ENCODE peak calls at places on chromosomes 2 and 18, in six cellular contexts. One of them, this sample, is unnamed.
A peak's percentile ranks its signal among the peaks of the same experiment; 100 is the strongest.

GRCh38 chr2:72915907-72916742 is 1.2 kb upstream of the EMX1 start:
- DNase-seq in activated CD8-positive, alpha-beta memory T cell treated with anti-CD3 and anti-CD28 coated beads for 1 hour: no peak
- DNase-seq in uterus: no peak
- DNase-seq in HTR-8/SVneo: no peak
- DNase-seq in left colon: peak; percentile 57
- DNase-seq in adipocyte: peak; percentile 29
- DNase-seq in this sample: peak; percentile 42

GRCh38 chr2:224850081-224850480 is 133.9 kb upstream of the CCDC195 start:
- DNase-seq in activated CD8-positive, alpha-beta memory T cell treated with anti-CD3 and anti-CD28 coated beads for 1 hour: no peak
- DNase-seq in left colon: no peak
- DNase-seq in adipocyte: peak; percentile 38
- DNase-seq in HTR-8/SVneo: no peak
- DNase-seq in uterus: no peak
- DNase-seq in this sample: no peak

GRCh38 chr2:127621981-127622431 is 23.9 kb upstream of the GPR17 start:
- DNase-seq in HTR-8/SVneo: no peak
- DNase-seq in adipocyte: no peak
- DNase-seq in left colon: no peak
- DNase-seq in activated CD8-positive, alpha-beta memory T cell treated with anti-CD3 and anti-CD28 coated beads for 1 hour: no peak
- DNase-seq in uterus: peak; percentile 12
- DNase-seq in this sample: no peak

GRCh38 chr18:3540805-3541548 is 91.0 kb downstream of the TGIF1 start:
- DNase-seq in uterus: no peak
- DNase-seq in left colon: no peak
- DNase-seq in activated CD8-positive, alpha-beta memory T cell treated with anti-CD3 and anti-CD28 coated beads for 1 hour: no peak
- DNase-seq in HTR-8/SVneo: no peak
- DNase-seq in adipocyte: no peak
- DNase-seq in this sample: no peak

GRCh38 chr2:219344756-219345458 is 12.4 kb upstream of the RESP18 start:
- DNase-seq in HTR-8/SVneo: no peak
- DNase-seq in left colon: no peak
- DNase-seq in activated CD8-positive, alpha-beta memory T cell treated with anti-CD3 and anti-CD28 coated beads for 1 hour: no peak
- DNase-seq in adipocyte: peak; percentile 52
- DNase-seq in uterus: no peak
- DNase-seq in this sample: no peak

GRCh38 chr2:159256159-159256558 is 30.3 kb downstream of the WDSUB1 start:
- DNase-seq in uterus: no peak
- DNase-seq in adipocyte: peak; percentile 85
- DNase-seq in left colon: no peak
- DNase-seq in activated CD8-positive, alpha-beta memory T cell treated with anti-CD3 and anti-CD28 coated beads for 1 hour: no peak
- DNase-seq in HTR-8/SVneo: no peak
- DNase-seq in this sample: peak; percentile 43

GRCh38 chr2:96393989-96394761 is 58.6 kb downstream of the NCAPH start:
- DNase-seq in uterus: no peak
- DNase-seq in adipocyte: no peak
- DNase-seq in left colon: no peak
- DNase-seq in activated CD8-positive, alpha-beta memory T cell treated with anti-CD3 and anti-CD28 coated beads for 1 hour: no peak
- DNase-seq in HTR-8/SVneo: no peak
- DNase-seq in this sample: no peak

GRCh38 chr2:74491671-74492544 is 7.5 kb downstream of the LBX2 start:
- DNase-seq in HTR-8/SVneo: no peak
- DNase-seq in left colon: no peak
- DNase-seq in uterus: no peak
- DNase-seq in activated CD8-positive, alpha-beta memory T cell treated with anti-CD3 and anti-CD28 coated beads for 1 hour: no peak
- DNase-seq in adipocyte: no peak
- DNase-seq in this sample: no peak

GRCh38 chr2:191264647-191265079 is 19.5 kb downstream of the MYO1B start:
- DNase-seq in left colon: no peak
- DNase-seq in HTR-8/SVneo: peak; percentile 38
- DNase-seq in activated CD8-positive, alpha-beta memory T cell treated with anti-CD3 and anti-CD28 coated beads for 1 hour: no peak
- DNase-seq in uterus: no peak
- DNase-seq in adipocyte: peak; percentile 77
- DNase-seq in this sample: no peak

GRCh38 chr2:43424262-43425207 is 171.3 kb downstream of the THADA start:
- DNase-seq in HTR-8/SVneo: no peak
- DNase-seq in activated CD8-positive, alpha-beta memory T cell treated with anti-CD3 and anti-CD28 coated beads for 1 hour: no peak
- DNase-seq in left colon: no peak
- DNase-seq in adipocyte: peak; percentile 20
- DNase-seq in uterus: no peak
- DNase-seq in this sample: no peak

GRCh38 chr2:46411245-46411641 is 68.1 kb upstream of the TMEM247 start:
- DNase-seq in HTR-8/SVneo: no peak
- DNase-seq in left colon: no peak
- DNase-seq in adipocyte: no peak
- DNase-seq in activated CD8-positive, alpha-beta memory T cell treated with anti-CD3 and anti-CD28 coated beads for 1 hour: no peak
- DNase-seq in uterus: no peak
- DNase-seq in this sample: no peak

GRCh38 chr2:154637426-154637825 is 61.1 kb upstream of the KCNJ3 start:
- DNase-seq in left colon: no peak
- DNase-seq in activated CD8-positive, alpha-beta memory T cell treated with anti-CD3 and anti-CD28 coated beads for 1 hour: no peak
- DNase-seq in uterus: no peak
- DNase-seq in HTR-8/SVneo: no peak
- DNase-seq in adipocyte: no peak
- DNase-seq in this sample: no peak

GRCh38 chr2:23901966-23902942 is 24.7 kb downstream of the ATAD2B start:
- DNase-seq in HTR-8/SVneo: no peak
- DNase-seq in activated CD8-positive, alpha-beta memory T cell treated with anti-CD3 and anti-CD28 coated beads for 1 hour: no peak
- DNase-seq in left colon: no peak
- DNase-seq in adipocyte: peak; percentile 57
- DNase-seq in uterus: no peak
- DNase-seq in this sample: no peak

GRCh38 chr2:22329097-22329716 is 1055.8 kb upstream of the KLHL29 start:
- DNase-seq in uterus: no peak
- DNase-seq in adipocyte: no peak
- DNase-seq in activated CD8-positive, alpha-beta memory T cell treated with anti-CD3 and anti-CD28 coated beads for 1 hour: no peak
- DNase-seq in HTR-8/SVneo: no peak
- DNase-seq in left colon: no peak
- DNase-seq in this sample: no peak

GRCh38 chr2:110790907-110791306 is 58.5 kb downstream of the ACOXL start:
- DNase-seq in HTR-8/SVneo: no peak
- DNase-seq in adipocyte: no peak
- DNase-seq in activated CD8-positive, alpha-beta memory T cell treated with anti-CD3 and anti-CD28 coated beads for 1 hour: no peak
- DNase-seq in uterus: no peak
- DNase-seq in left colon: no peak
- DNase-seq in this sample: no peak

GRCh38 chr18:49757513-49758262 is 55.6 kb downstream of the ACAA2 start:
- DNase-seq in adipocyte: no peak
- DNase-seq in uterus: no peak
- DNase-seq in left colon: no peak
- DNase-seq in activated CD8-positive, alpha-beta memory T cell treated with anti-CD3 and anti-CD28 coated beads for 1 hour: no peak
- DNase-seq in HTR-8/SVneo: no peak
- DNase-seq in this sample: peak; percentile 46

GRCh38 chr2:105125428-105125827 is 87.6 kb downstream of the MRPS9 start:
- DNase-seq in HTR-8/SVneo: no peak
- DNase-seq in uterus: no peak
- DNase-seq in activated CD8-positive, alpha-beta memory T cell treated with anti-CD3 and anti-CD28 coated beads for 1 hour: no peak
- DNase-seq in adipocyte: no peak
- DNase-seq in left colon: no peak
- DNase-seq in this sample: no peak

GRCh38 chr2:7394195-7394594 is 477.0 kb downstream of the RNF144A start:
- DNase-seq in uterus: no peak
- DNase-seq in adipocyte: no peak
- DNase-seq in HTR-8/SVneo: no peak
- DNase-seq in left colon: no peak
- DNase-seq in activated CD8-positive, alpha-beta memory T cell treated with anti-CD3 and anti-CD28 coated beads for 1 hour: no peak
- DNase-seq in this sample: no peak

GRCh38 chr2:237695201-237695780 is 67.9 kb downstream of the LRRFIP1 start:
- DNase-seq in uterus: peak; percentile 4
- DNase-seq in HTR-8/SVneo: peak; percentile 75
- DNase-seq in activated CD8-positive, alpha-beta memory T cell treated with anti-CD3 and anti-CD28 coated beads for 1 hour: no peak
- DNase-seq in adipocyte: peak; percentile 91
- DNase-seq in left colon: no peak
- DNase-seq in this sample: peak; percentile 91

GRCh38 chr2:84914334-84914733 is 8.9 kb downstream of the TMSB10 start:
- DNase-seq in HTR-8/SVneo: no peak
- DNase-seq in uterus: no peak
- DNase-seq in left colon: no peak
- DNase-seq in activated CD8-positive, alpha-beta memory T cell treated with anti-CD3 and anti-CD28 coated beads for 1 hour: no peak
- DNase-seq in adipocyte: no peak
- DNase-seq in this sample: peak; percentile 16

GRCh38 chr2:95331606-95332005 is 34.5 kb downstream of the KCNIP3 start:
- DNase-seq in activated CD8-positive, alpha-beta memory T cell treated with anti-CD3 and anti-CD28 coated beads for 1 hour: no peak
- DNase-seq in HTR-8/SVneo: no peak
- DNase-seq in uterus: no peak
- DNase-seq in left colon: no peak
- DNase-seq in adipocyte: no peak
- DNase-seq in this sample: no peak

GRCh38 chr2:231152800-231153557 is 28.1 kb upstream of the HTR2B start:
- DNase-seq in left colon: no peak
- DNase-seq in uterus: no peak
- DNase-seq in HTR-8/SVneo: no peak
- DNase-seq in adipocyte: peak; percentile 74
- DNase-seq in activated CD8-positive, alpha-beta memory T cell treated with anti-CD3 and anti-CD28 coated beads for 1 hour: no peak
- DNase-seq in this sample: no peak

GRCh38 chr2:240237609-240238151 is 97.2 kb upstream of the OTOS start:
- DNase-seq in activated CD8-positive, alpha-beta memory T cell treated with anti-CD3 and anti-CD28 coated beads for 1 hour: no peak
- DNase-seq in adipocyte: peak; percentile 20
- DNase-seq in left colon: peak; percentile 18
- DNase-seq in uterus: no peak
- DNase-seq in HTR-8/SVneo: no peak
- DNase-seq in this sample: no peak

GRCh38 chr2:54419386-54419785 is 36.7 kb upstream of the SPTBN1 start:
- DNase-seq in HTR-8/SVneo: no peak
- DNase-seq in uterus: no peak
- DNase-seq in adipocyte: no peak
- DNase-seq in left colon: no peak
- DNase-seq in activated CD8-positive, alpha-beta memory T cell treated with anti-CD3 and anti-CD28 coated beads for 1 hour: no peak
- DNase-seq in this sample: no peak

GRCh38 chr2:158723921-158724802 is 71.0 kb upstream of the DAPL1 start:
- DNase-seq in left colon: no peak
- DNase-seq in activated CD8-positive, alpha-beta memory T cell treated with anti-CD3 and anti-CD28 coated beads for 1 hour: no peak
- DNase-seq in HTR-8/SVneo: no peak
- DNase-seq in adipocyte: no peak
- DNase-seq in uterus: no peak
- DNase-seq in this sample: peak; percentile 62

GRCh38 chr2:26764078-26764887 is at the start of gene SLC35F6:
- DNase-seq in activated CD8-positive, alpha-beta memory T cell treated with anti-CD3 and anti-CD28 coated beads for 1 hour: peak; percentile 76
- DNase-seq in left colon: peak; percentile 72
- DNase-seq in HTR-8/SVneo: peak; percentile 87
- DNase-seq in uterus: peak; percentile 83
- DNase-seq in adipocyte: peak; percentile 94
- DNase-seq in this sample: peak; percentile 85

GRCh38 chr18:73462092-73462491 is 594.3 kb upstream of the NETO1 start:
- DNase-seq in left colon: no peak
- DNase-seq in HTR-8/SVneo: no peak
- DNase-seq in activated CD8-positive, alpha-beta memory T cell treated with anti-CD3 and anti-CD28 coated beads for 1 hour: no peak
- DNase-seq in adipocyte: peak; percentile 42
- DNase-seq in uterus: no peak
- DNase-seq in this sample: no peak

GRCh38 chr2:239287461-239287860 is 113.4 kb downstream of the HDAC4 start:
- DNase-seq in activated CD8-positive, alpha-beta memory T cell treated with anti-CD3 and anti-CD28 coated beads for 1 hour: no peak
- DNase-seq in HTR-8/SVneo: no peak
- DNase-seq in uterus: no peak
- DNase-seq in left colon: no peak
- DNase-seq in adipocyte: no peak
- DNase-seq in this sample: no peak

GRCh38 chr18:26868968-26869586 is 3.6 kb upstream of the AQP4 start:
- DNase-seq in adipocyte: no peak
- DNase-seq in activated CD8-positive, alpha-beta memory T cell treated with anti-CD3 and anti-CD28 coated beads for 1 hour: no peak
- DNase-seq in HTR-8/SVneo: no peak
- DNase-seq in uterus: no peak
- DNase-seq in left colon: no peak
- DNase-seq in this sample: no peak

GRCh38 chr2:115976916-115977315 is 1534.5 kb downstream of the DPP10 start:
- DNase-seq in uterus: no peak
- DNase-seq in left colon: no peak
- DNase-seq in adipocyte: no peak
- DNase-seq in HTR-8/SVneo: no peak
- DNase-seq in activated CD8-positive, alpha-beta memory T cell treated with anti-CD3 and anti-CD28 coated beads for 1 hour: no peak
- DNase-seq in this sample: no peak

GRCh38 chr2:196336715-196337617 is 165.6 kb upstream of the STK17B start:
- DNase-seq in left colon: no peak
- DNase-seq in adipocyte: peak; percentile 78
- DNase-seq in uterus: no peak
- DNase-seq in activated CD8-positive, alpha-beta memory T cell treated with anti-CD3 and anti-CD28 coated beads for 1 hour: no peak
- DNase-seq in HTR-8/SVneo: no peak
- DNase-seq in this sample: peak; percentile 43

This sample was measured in SJSA1.